ENCODE peak calls at places on chromosome 10, in seven cellular contexts. O is right lobe of liver; C is upper lobe of right lung; L is psoas muscle; F is CD4-positive, alpha-beta T cell; V is heart right ventricle; R is mammary epithelial cell. B is an unnamed sample.

GRCh38 chr10:78654047-78654590 is 414.6 kb upstream of the ZMIZ1 start:
- DNase-seq in O (no peak), C (no peak), L (no peak), F (no peak), V (no peak), R (no peak), B (no peak)

GRCh38 chr10:90813592-90814365 is 44.1 kb downstream of the HTR7 start:
- DNase-seq in O (no peak), C (no peak), L (no peak), F (no peak), V (no peak), R (peak), B (no peak)

GRCh38 chr10:21263266-21263803 is 262.1 kb downstream of the SKIDA1 start:
- DNase-seq in O (no peak), C (no peak), L (no peak), F (no peak), V (no peak), R (no peak), B (no peak)

GRCh38 chr10:120005408-120006280 is 113.1 kb downstream of the SEC23IP start:
- DNase-seq in O (no peak), C (no peak), L (no peak), F (no peak), V (no peak), R (no peak), B (no peak)

GRCh38 chr10:101032637-101033201 is 1.7 kb downstream of the SFXN3 start:
- DNase-seq in O (no peak), C (no peak), L (peak), F (peak), V (peak), R (peak), B (peak)

GRCh38 chr10:120948889-120949382 is 97.8 kb downstream of the WDR11 start:
- DNase-seq in O (peak), C (peak), L (peak), F (peak), V (peak), R (peak), B (peak)

GRCh38 chr10:20254497-20254896 is 438.3 kb downstream of the PLXDC2 start:
- DNase-seq in O (no peak), C (no peak), L (no peak), F (no peak), V (no peak), R (no peak), B (no peak)

GRCh38 chr10:59698326-59698725 is 11.3 kb downstream of the SLC16A9 start:
- DNase-seq in O (no peak), C (no peak), L (no peak), F (no peak), V (no peak), R (no peak), B (no peak)

GRCh38 chr10:126420571-126421275 is 32.4 kb upstream of the ADAM12 start:
- DNase-seq in O (no peak), C (no peak), L (no peak), F (no peak), V (no peak), R (no peak), B (no peak)

DNA sequence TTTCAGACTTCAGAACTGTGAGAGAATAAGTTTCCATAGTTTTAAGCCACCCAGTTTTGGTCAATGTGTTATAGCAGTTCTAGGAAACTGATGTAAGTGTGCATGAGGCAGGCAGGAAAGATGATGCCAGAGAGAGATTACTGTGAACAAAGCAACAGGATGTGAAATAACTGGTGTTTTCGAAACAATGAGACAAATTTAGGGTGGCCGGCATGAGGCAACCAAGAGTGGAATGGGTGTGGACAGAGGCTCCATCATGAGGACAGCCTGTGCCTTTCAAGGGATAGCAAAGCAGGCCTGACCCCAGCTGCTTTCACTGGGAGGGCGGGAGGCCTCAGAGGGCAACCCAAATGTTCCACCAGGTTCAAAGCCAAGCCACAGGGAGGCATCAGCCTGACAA is 67.3 kb upstream of the UCN3 start:
- DNase-seq in O (no peak), C (peak), L (peak), F (no peak), V (peak), R (peak), B (peak)
- H3K27ac ChIP-seq in O (no peak), C (no peak), L (peak), F (peak), V (peak), R (no peak), B (no peak)

GRCh38 chr10:13791483-13791882 is 204.7 kb downstream of the PRPF18 start:
- DNase-seq in O (no peak), C (no peak), L (no peak), F (no peak), V (no peak), R (no peak), B (no peak)

GRCh38 chr10:13794982-13795381 is 208.2 kb downstream of the PRPF18 start:
- DNase-seq in O (no peak), C (no peak), L (no peak), F (no peak), V (no peak), R (no peak), B (no peak)

GRCh38 chr10:13792011-13792410 is 205.2 kb downstream of the PRPF18 start:
- DNase-seq in O (peak), C (no peak), L (peak), F (no peak), V (peak), R (no peak), B (peak)

GRCh38 chr10:13797171-13797570 is 210.4 kb downstream of the PRPF18 start:
- DNase-seq in O (no peak), C (no peak), L (no peak), F (no peak), V (no peak), R (no peak), B (no peak)

GRCh38 chr10:13795653-13796555 is 209.1 kb downstream of the PRPF18 start:
- DNase-seq in O (no peak), C (no peak), L (no peak), F (no peak), V (no peak), R (no peak), B (no peak)
- H3K27ac ChIP-seq in O (no peak), C (no peak), L (no peak), F (peak), V (no peak), R (no peak), B (no peak)

DNA sequence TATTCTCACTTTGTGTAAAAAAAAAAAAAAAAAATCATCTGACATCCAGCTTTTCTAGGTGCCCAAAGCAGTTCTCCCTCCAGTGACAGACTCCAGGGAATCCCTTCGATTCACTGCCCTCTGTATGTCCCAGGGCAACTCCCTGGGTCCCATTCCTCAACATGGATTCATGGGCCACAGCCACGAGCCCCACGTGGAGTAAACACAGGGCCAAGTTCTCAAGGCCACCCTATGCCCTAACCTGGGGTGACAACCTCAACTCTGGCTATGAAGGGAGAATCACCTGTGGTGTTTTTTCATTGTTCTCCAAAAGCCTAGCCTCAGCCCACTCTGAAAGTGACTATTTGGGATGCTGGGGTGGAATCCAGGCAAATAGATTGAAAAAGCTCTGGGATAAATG is 3.4 kb downstream of the BNIP3 start:
- DNase-seq in O (no peak), C (no peak), L (no peak), F (no peak), V (no peak), R (no peak), B (no peak)
- H3K27ac ChIP-seq in O (peak), C (no peak), L (peak), F (peak), V (no peak), R (no peak), B (no peak)

DNA sequence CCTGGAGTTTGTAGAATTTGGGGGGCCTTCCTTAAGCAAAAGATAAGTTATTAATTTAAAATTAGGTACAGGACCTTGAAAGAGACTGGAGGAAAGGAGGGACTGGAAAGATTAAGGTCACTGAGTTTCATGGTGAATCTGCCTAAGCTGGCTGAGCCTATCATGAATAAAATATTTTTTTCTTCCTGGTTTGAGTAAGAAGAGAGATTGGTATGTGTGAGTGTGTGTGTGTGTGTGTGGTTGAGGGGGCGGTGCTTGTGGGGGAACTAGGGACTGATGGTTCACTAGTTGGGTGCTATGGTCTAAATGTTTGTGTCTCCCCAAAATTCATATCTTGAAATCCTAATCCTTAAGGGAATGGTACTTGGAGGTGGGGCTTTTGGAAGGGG is 142.5 kb upstream of the PRKCQ start:
- DNase-seq in O (no peak), C (no peak), L (no peak), F (no peak), V (no peak), R (peak), B (no peak)
- H3K27ac ChIP-seq in O (no peak), C (no peak), L (no peak), F (no peak), V (no peak), R (peak), B (no peak)

GRCh38 chr10:27564381-27564780 is 60.3 kb downstream of the RAB18 start:
- DNase-seq in O (no peak), C (no peak), L (no peak), F (no peak), V (no peak), R (no peak), B (no peak)

GRCh38 chr10:27564880-27565279 is 60.8 kb downstream of the RAB18 start:
- DNase-seq in O (no peak), C (no peak), L (no peak), F (no peak), V (peak), R (no peak), B (no peak)

GRCh38 chr10:27568196-27569175 is 64.4 kb downstream of the RAB18 start:
- DNase-seq in O (no peak), C (no peak), L (no peak), F (no peak), V (no peak), R (no peak), B (no peak)
- H3K27ac ChIP-seq in O (no peak), C (no peak), L (no peak), F (no peak), V (no peak), R (no peak), B (no peak)

GRCh38 chr10:1187151-1187854 is 131.1 kb downstream of the WDR37 start:
- DNase-seq in O (no peak), C (peak), L (no peak), F (no peak), V (no peak), R (peak), B (no peak)

GRCh38 chr10:1188556-1189135 is 132.5 kb downstream of the WDR37 start:
- DNase-seq in O (no peak), C (peak), L (no peak), F (no peak), V (no peak), R (no peak), B (no peak)

GRCh38 chr10:1186693-1186990 is 130.5 kb downstream of the WDR37 start:
- DNase-seq in O (no peak), C (no peak), L (no peak), F (no peak), V (no peak), R (no peak), B (no peak)

GRCh38 chr10:1189166-1190051 is 133.2 kb downstream of the WDR37 start:
- DNase-seq in O (peak), C (peak), L (no peak), F (no peak), V (no peak), R (no peak), B (no peak)

GRCh38 chr10:1187855-1188555 is 131.8 kb downstream of the WDR37 start:
- DNase-seq in O (no peak), C (no peak), L (no peak), F (no peak), V (no peak), R (no peak), B (no peak)
- H3K27ac ChIP-seq in O (no peak), C (no peak), L (no peak), F (no peak), V (no peak), R (no peak), B (no peak)

B was measured in right atrium auricular region.